ENCODE peak calls at places on chromosomes 6 and 20, in four cellular contexts. C is testis, S is cardiac muscle cell, P is WTC11. J is an unnamed sample.

GRCh38 chr20:63833776-63834544 is 2.9 kb upstream of the ZBTB46 start:
- DNase-seq in C (no peak), S (no peak), P (no peak), J (peak)

GRCh38 chr6:147204843-147205311 is 660 bp downstream of the STXBP5 start:
- DNase-seq in C (no peak), S (no peak), P (no peak), J (no peak)

GRCh38 chr6:35354361-35355135 is 12.2 kb downstream of the PPARD start:
- DNase-seq in C (no peak), S (no peak), P (no peak), J (no peak)

GRCh38 chr20:10578607-10579006 is 95.2 kb downstream of the JAG1 start:
- DNase-seq in C (no peak), S (no peak), P (no peak), J (no peak)

GRCh38 chr6:128919831-128920230 is 36.9 kb downstream of the LAMA2 start:
- DNase-seq in C (no peak), S (no peak), P (no peak), J (no peak)

GRCh38 chr6:37435816-37436215 is 2.8 kb downstream of the CMTR1 start:
- DNase-seq in C (no peak), S (no peak), P (no peak), J (no peak)

GRCh38 chr6:130969807-130970491 is 93.1 kb downstream of the EPB41L2 start:
- DNase-seq in C (peak), S (no peak), P (no peak), J (no peak)

GRCh38 chr6:24905485-24905884 is 30.3 kb downstream of the RIPOR2 start:
- DNase-seq in C (no peak), S (no peak), P (no peak), J (no peak)

GRCh38 chr20:51860015-51860882 is 57.9 kb upstream of the SALL4 start:
- DNase-seq in C (no peak), S (no peak), P (no peak), J (no peak)

GRCh38 chr20:6164421-6165341 is 41.9 kb upstream of the FERMT1 start:
- DNase-seq in C (no peak), S (peak), P (no peak), J (no peak)

GRCh38 chr20:57192311-57192710 is 74.1 kb downstream of the BMP7 start:
- DNase-seq in C (no peak), S (no peak), P (no peak), J (no peak)

GRCh38 chr6:28117386-28118050 is 6.9 kb upstream of the ZSCAN16 start:
- DNase-seq in C (no peak), S (no peak), P (no peak), J (no peak)

GRCh38 chr6:68641172-68641571 is 6.1 kb downstream of the ADGRB3 start:
- DNase-seq in C (no peak), S (no peak), P (no peak), J (no peak)
- TF ChIP-seq CTCF in C (no peak), S (no peak), P (no peak), J (no peak)

DNA sequence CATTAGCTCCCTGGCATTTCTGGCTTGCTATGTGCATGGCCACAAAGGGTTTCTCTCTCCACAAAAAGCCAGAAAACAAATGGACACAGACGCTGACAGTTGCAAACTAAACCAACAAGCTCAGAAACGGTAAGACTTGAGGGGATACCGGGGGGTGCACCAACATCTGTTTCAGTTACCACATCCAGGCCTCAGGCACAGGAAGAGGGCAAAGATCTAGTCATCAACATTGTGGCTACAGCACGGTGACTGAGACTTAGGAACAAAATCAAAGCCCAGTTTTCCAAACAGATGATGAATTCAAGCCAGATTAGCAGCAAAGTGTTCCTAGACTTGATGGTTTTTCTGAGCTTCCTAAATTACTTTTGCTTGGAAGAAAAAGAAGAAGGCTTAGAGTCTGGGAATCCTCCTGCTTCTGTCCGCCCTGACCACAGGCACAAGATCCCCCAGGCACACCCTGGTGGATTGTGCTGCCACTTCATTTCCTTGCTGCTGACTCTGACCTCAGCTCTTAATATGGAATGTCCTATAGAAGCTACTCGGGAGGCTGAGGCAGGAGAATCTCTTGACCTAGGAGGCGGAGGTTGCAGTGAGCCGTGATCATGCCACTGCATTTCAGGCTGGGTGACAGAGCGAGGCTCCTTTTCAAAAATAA is 54.2 kb upstream of the ADGRF1 start:
- DNase-seq in C (no peak), S (no peak), P (no peak), J (no peak)
- TF ChIP-seq CTCF in C (no peak), S (no peak), P (no peak), J (no peak)

DNA sequence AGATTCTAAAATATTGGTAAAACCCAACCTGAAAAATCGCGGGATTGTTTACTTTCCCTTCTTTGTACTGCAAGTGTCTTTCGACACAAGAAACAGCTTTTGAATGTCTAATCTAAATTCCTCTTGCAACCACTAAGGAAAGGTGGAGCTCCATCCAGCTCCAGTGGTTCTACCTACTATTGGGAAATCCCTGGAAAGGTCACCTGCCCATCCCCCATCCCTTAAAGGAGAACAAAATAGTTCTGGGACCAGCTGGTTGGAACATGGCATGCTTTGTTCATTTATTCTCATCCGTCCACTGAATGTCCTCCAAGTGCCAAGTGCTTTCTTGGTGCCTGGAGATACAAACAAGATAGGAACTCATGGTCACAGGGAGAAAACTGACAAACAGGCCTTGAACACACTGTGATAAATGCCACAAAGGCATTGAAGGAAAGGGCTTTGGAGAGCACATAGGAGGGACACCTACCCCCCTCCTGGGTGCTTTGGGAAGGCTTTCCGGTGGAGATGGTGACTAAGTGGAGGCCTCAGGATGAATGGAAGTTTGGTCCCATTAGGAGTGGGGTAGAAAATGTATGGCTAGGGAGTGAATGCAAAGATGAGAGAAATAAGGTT is 2.3 kb upstream of the CITED2 start:
- DNase-seq in C (peak), S (peak), P (peak), J (no peak)
- TF ChIP-seq CTCF in C (no peak), S (no peak), P (no peak), J (no peak)

GRCh38 chr20:13426870-13427269 is 205.8 kb downstream of the ISM1 start:
- DNase-seq in C (no peak), S (no peak), P (no peak), J (no peak)
- TF ChIP-seq CTCF in C (no peak), S (no peak), P (no peak), J (no peak)

GRCh38 chr20:46592580-46593362 is 42.3 kb upstream of the OCSTAMP start:
- DNase-seq in C (no peak), S (no peak), P (peak), J (peak)
- TF ChIP-seq CTCF in C (no peak), S (peak), P (no peak), J (peak)

GRCh38 chr6:108944707-108945685 is 96.8 kb downstream of the ARMC2 start:
- DNase-seq in C (peak), S (no peak), P (no peak), J (no peak)
- TF ChIP-seq CTCF in C (no peak), S (no peak), P (no peak), J (no peak)

DNA sequence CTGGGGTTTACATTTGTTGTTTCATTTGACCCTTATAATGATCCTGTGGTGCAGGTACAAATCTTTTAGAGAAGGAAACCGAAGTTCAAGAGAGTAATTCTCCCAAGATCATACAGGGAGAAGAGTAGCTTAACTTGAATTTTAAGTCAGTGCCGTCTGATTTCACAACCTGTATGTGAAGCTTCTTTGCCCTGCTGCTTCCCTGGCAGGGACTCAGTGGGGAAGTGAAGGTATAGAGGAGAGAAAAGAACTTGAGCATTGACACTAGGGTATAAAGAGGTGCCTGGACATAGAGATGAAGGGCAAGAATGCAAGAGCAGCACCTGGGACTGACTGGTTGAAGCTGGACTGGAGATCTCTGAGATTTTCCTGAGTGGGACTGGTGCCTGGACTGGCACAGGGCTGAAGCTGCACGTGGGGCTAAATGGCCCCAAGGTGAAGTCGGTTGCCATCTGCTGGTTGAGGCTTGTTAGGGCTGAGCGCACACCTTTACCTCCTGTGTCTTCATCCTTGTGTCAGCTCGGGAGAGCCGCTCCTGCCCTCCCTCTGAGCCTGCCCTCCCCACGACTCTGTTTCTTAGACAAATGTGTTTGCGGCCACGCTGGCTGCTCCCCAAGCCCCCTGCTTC is 41.8 kb downstream of the FARS2 start:
- DNase-seq in C (peak), S (peak), P (peak), J (peak)
- TF ChIP-seq CTCF in C (no peak), S (peak), P (peak), J (peak)

DNA sequence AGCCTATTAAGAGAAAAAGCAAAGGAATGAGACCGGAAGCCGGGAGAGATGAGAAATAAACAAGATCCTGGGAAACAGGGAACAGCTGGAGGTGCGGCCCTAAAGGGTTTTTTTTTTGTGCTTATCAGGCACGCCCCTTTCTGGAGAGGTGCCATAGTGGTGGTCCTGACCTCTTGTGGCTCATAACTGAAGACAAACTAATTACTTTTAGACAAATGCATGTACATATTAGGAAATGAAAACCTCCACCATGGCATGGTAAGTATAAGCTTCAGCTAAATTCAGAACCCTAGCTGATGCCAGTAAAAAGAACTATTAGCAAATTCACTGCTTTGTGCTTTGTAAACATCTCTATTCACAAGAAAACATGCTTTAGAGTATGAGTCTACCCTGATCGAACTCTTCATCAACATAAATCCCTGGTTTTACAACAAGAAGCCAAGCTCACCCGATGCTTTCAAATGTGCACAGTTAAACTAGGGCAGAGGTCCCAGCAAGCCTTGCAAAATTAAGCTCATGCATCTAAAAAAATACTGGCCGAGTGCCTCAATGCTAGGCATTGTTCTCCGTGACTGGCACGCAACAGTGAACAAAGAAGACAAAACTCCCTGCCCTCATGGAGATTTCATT is 96.4 kb upstream of the MRPS10 start:
- DNase-seq in C (no peak), S (no peak), P (no peak), J (no peak)
- TF ChIP-seq CTCF in C (no peak), S (no peak), P (no peak), J (no peak)